ENCODE peak calls at places on chromosomes 6 and 20, in four cellular contexts. J is WERI-Rb-1, D is GM10248, Z is hepatocyte. A is an unnamed sample.

GRCh38 chr6:13445005-13445743 is 42.2 kb downstream of the GFOD1 start:
- DNase-seq in J (no peak), D (no peak), Z (peak; percentile 68), A (no peak)

GRCh38 chr6:77462359-77463307 is 658 bp downstream of the HTR1B start:
- DNase-seq in J (no peak), D (no peak), Z (peak; percentile 30), A (no peak)

GRCh38 chr6:126535585-126535984 is 195.7 kb downstream of the CENPW start:
- DNase-seq in J (no peak), D (no peak), Z (no peak), A (no peak)

GRCh38 chr6:22657341-22657985 is 88.1 kb downstream of the HDGFL1 start:
- DNase-seq in J (no peak), D (no peak), Z (no peak), A (peak; percentile 28)

GRCh38 chr6:82362868-82363267 is 749 bp upstream of the TPBG start:
- DNase-seq in J (no peak), D (no peak), Z (peak; percentile 54), A (no peak)

GRCh38 chr6:158561247-158561884 is 1.5 kb downstream of the TMEM181 start:
- DNase-seq in J (no peak), D (no peak), Z (no peak), A (no peak)

GRCh38 chr20:59790388-59790787 is 143.0 kb downstream of the SYCP2 start:
- DNase-seq in J (no peak), D (no peak), Z (no peak), A (no peak)

GRCh38 chr6:144408151-144408550 is 123.0 kb downstream of the UTRN start:
- DNase-seq in J (no peak), D (no peak), Z (no peak), A (no peak)

GRCh38 chr6:27679308-27679967 is 206.5 kb upstream of the ZNF184 start:
- DNase-seq in J (no peak), D (no peak), Z (no peak), A (no peak)

GRCh38 chr6:25062070-25062811 is 126.5 kb upstream of the RIPOR2 start:
- DNase-seq in J (no peak), D (no peak), Z (no peak), A (no peak)

GRCh38 chr20:47354710-47355488 is 1.6 kb downstream of the ZMYND8 start:
- DNase-seq in J (no peak), D (no peak), Z (no peak), A (no peak)

GRCh38 chr6:88763160-88763559 is 200.3 kb downstream of the RNGTT start:
- DNase-seq in J (no peak), D (no peak), Z (no peak), A (no peak)

GRCh38 chr6:88760091-88760490 is 203.3 kb downstream of the RNGTT start:
- DNase-seq in J (no peak), D (no peak), Z (no peak), A (no peak)

DNA sequence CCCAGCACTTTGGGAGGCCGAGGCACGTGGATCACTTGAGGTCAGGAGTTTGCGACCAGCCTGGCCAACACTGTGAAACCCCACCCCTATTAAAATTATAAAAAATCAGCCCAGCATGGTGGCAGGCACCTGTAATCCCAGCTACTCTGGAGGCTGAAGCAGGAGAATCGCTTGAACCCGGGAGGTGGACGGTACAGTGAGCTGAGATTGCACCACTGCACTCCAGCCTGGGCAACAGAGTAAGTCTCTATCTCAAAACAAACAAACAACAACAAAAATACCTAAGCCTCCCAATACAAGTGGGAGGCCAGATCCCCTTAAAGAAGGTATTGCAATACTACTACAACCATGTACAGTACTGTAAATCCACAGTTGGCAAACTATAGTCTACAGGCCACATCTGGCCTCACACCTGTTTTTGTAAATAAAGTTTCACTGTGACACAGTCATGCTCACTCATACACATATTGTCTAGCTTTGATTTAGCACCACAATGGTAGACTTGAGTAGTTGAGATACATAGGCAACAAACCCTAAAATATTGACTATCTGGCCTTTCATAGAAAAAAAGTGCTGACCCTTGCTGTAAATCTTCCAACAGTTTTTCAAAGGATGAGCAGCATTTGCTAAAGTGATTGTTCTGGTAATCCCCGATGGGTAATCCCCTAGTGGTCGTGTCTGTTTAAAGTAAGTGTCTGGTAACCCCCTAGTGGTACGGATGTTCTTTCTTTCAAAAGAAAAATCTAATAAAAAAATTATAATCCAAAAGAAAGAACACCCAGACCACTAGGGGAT is 202.0 kb downstream of the RNGTT start:
- DNase-seq in J (peak; percentile 31), D (peak; percentile 44), Z (no peak), A (no peak)
- TF ChIP-seq CTCF in J (peak; percentile 15), D (peak; percentile 17), Z (no peak), A (no peak)

DNA sequence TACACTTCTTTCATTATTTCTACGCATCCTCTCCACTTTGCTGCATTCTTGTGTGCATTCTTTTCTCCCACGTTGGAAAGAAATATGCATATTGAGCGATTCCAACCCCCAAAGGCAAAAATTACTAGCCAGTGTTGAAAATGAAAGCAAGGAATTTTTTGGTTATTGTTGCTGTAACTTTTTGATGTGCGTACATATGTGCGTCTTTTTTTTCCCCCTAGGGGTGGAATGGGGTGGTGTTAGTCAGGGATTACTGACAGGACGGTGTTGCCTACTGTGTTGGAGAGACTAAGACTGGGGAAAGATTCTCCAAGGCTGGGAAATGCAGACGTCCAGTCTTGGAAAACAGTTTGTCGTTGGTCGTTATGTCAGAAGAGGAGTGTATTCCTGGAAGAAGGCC is 44.2 kb upstream of the ESR1 start:
- DNase-seq in J (peak; percentile 7), D (no peak), Z (no peak), A (no peak)
- TF ChIP-seq CTCF in J (peak; percentile 12), D (no peak), Z (peak; percentile 11), A (no peak)

DNA sequence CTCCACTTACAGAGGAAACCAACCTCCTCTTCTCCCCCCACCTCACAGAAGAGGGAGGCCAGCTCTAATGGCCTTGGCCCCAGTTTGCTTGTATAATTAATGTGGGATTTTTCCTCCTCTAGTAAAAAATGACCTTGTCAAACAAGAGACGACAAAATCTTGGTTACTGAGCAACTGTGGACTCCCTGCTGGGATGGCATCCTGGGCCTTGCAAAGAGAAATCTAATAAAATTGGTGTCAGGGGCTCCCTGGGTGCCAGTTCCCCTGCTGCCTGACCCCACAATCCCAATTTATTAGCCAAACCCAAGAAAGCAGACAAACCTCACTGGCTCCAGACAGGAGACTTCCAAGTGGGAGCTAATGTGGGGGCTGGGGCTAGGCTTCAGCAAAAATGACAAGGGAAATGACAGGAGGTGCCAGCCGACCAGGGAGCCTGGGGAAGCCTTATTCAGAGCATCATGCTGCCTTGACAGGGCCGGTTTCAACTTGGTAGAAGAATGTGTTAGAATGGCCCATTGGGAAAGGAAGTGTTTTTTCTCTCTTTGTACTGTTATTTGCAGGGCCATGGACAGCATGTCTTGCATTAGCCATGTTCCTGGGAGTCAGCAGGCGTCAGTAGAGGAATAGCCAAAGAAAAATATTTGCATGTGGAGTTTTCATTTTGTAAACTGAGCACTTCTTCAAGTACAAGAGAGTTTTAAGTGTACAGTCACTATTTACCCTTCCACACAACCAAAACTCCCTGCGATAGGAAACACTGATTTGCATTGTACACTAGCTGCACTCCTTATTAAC is 816.9 kb downstream of the DHX35 start:
- DNase-seq in J (no peak), D (no peak), Z (no peak), A (no peak)
- TF ChIP-seq CTCF in J (no peak), D (no peak), Z (no peak), A (no peak)

GRCh38 chr20:20594171-20594530 is 118.3 kb downstream of the RALGAPA2 start:
- DNase-seq in J (no peak), D (peak; percentile 23), Z (peak; percentile 53), A (no peak)
- TF ChIP-seq CTCF in J (no peak), D (peak; percentile 45), Z (peak; percentile 55), A (no peak)